ENCODE peak calls at places on chromosomes 12 and 14, in ten cellular contexts. Q is IMR-90, A is NCI-H2081, J is H9, N is spleen, L is C1 segment of cervical spinal cord, R is frontal cortex, T is astrocyte of the spinal cord, Y is substantia nigra, W is germinal center. S is an unnamed sample.
A peak's percentile ranks its signal among the peaks of the same experiment; 100 is the strongest.

GRCh38 chr12:57631566-57632368 is 1.2 kb downstream of the B4GALNT1 start:
- DNase-seq in Q (no peak), A (no peak), J (peak; percentile 37), N (no peak), L (no peak), R (peak; percentile 23), T (no peak), Y (no peak), W (peak; percentile 8), S (no peak)

GRCh38 chr12:121025442-121026226 is 9.3 kb upstream of the C12orf43 start:
- DNase-seq in Q (no peak), A (no peak), J (no peak), N (no peak), L (no peak), R (no peak), T (no peak), Y (no peak), W (no peak), S (no peak)

GRCh38 chr14:103385994-103386491 is 828 bp downstream of the MARK3 start:
- DNase-seq in Q (peak; percentile 31), A (no peak), J (no peak), N (peak; percentile 86), L (peak; percentile 59), R (no peak), T (peak; percentile 26), Y (peak; percentile 32), W (peak; percentile 30), S (no peak)

GRCh38 chr12:54258286-54258685 is 21.6 kb downstream of the CBX5 start:
- DNase-seq in Q (peak; percentile 70), A (no peak), J (no peak), N (no peak), L (no peak), R (no peak), T (peak; percentile 78), Y (no peak), W (no peak), S (no peak)

GRCh38 chr14:65794674-65795279 is 382.2 kb downstream of the FUT8 start:
- DNase-seq in Q (no peak), A (no peak), J (no peak), N (no peak), L (no peak), R (no peak), T (no peak), Y (no peak), W (no peak), S (no peak)

GRCh38 chr14:73612339-73613045 is at the start of gene ACOT6:
- DNase-seq in Q (peak; percentile 64), A (peak; percentile 9), J (peak; percentile 90), N (peak; percentile 90), L (peak; percentile 64), R (peak; percentile 68), T (peak; percentile 74), Y (peak; percentile 23), W (peak; percentile 70), S (peak; percentile 9)

GRCh38 chr12:55812088-55812487 is 5.4 kb downstream of the SARNP start:
- DNase-seq in Q (no peak), A (no peak), J (no peak), N (no peak), L (no peak), R (no peak), T (no peak), Y (no peak), W (no peak), S (no peak)

GRCh38 chr14:37452323-37452722 is 142.7 kb downstream of the FOXA1 start:
- DNase-seq in Q (no peak), A (no peak), J (no peak), N (no peak), L (no peak), R (no peak), T (no peak), Y (no peak), W (no peak), S (no peak)

GRCh38 chr12:51429705-51430104 is 5.1 kb downstream of the SLC4A8 start:
- DNase-seq in Q (no peak), A (no peak), J (no peak), N (no peak), L (no peak), R (no peak), T (no peak), Y (no peak), W (no peak), S (no peak)

GRCh38 chr12:106915635-106916026 is 40.1 kb upstream of the TMEM263 start:
- DNase-seq in Q (no peak), A (no peak), J (no peak), N (no peak), L (no peak), R (no peak), T (no peak), Y (no peak), W (no peak), S (no peak)

GRCh38 chr12:104314242-104314614 is 10.7 kb downstream of the EID3 start:
- DNase-seq in Q (peak; percentile 51), A (no peak), J (no peak), N (no peak), L (no peak), R (no peak), T (no peak), Y (no peak), W (no peak), S (no peak)

GRCh38 chr12:19941096-19941495 is 427.2 kb upstream of the PDE3A start:
- DNase-seq in Q (no peak), A (no peak), J (no peak), N (no peak), L (no peak), R (no peak), T (no peak), Y (no peak), W (no peak), S (no peak)

GRCh38 chr12:99138397-99138796 is 493.3 kb downstream of the APAF1 start:
- DNase-seq in Q (no peak), A (no peak), J (no peak), N (no peak), L (no peak), R (no peak), T (no peak), Y (no peak), W (no peak), S (no peak)

GRCh38 chr14:75236897-75237296 is 41.7 kb upstream of the FOS start:
- DNase-seq in Q (no peak), A (no peak), J (no peak), N (no peak), L (no peak), R (no peak), T (no peak), Y (no peak), W (no peak), S (no peak)

GRCh38 chr12:6775185-6775770 is 3.0 kb downstream of the LAG3 start:
- DNase-seq in Q (no peak), A (no peak), J (no peak), N (no peak), L (no peak), R (no peak), T (no peak), Y (no peak), W (no peak), S (no peak)

GRCh38 chr14:100303179-100303578 is 3.1 kb downstream of the SLC25A29 start:
- DNase-seq in Q (no peak), A (no peak), J (no peak), N (no peak), L (no peak), R (no peak), T (no peak), Y (no peak), W (no peak), S (no peak)

S was measured in thoracic aorta.